ENCODE peak calls at places on chromosome 15, in four cellular contexts. L, S, Y and A are unnamed samples.

GRCh38 chr15:74209997-74210573 is 7.5 kb upstream of the STRA6 start:
- DNase-seq in L (no peak), S (peak), Y (no peak), A (peak)

GRCh38 chr15:49015896-49016295 is 30.4 kb downstream of the SECISBP2L start:
- DNase-seq in L (no peak), S (no peak), Y (no peak), A (no peak)

GRCh38 chr15:74347757-74348250 is 19.6 kb downstream of the CYP11A1 start:
- DNase-seq in L (no peak), S (no peak), Y (no peak), A (no peak)

GRCh38 chr15:70486451-70487379 is 276.6 kb downstream of the UACA start:
- DNase-seq in L (no peak), S (peak), Y (no peak), A (peak)

GRCh38 chr15:47857384-47858168 is 140.3 kb downstream of the SEMA6D start:
- DNase-seq in L (no peak), S (no peak), Y (no peak), A (no peak)

GRCh38 chr15:57667171-57667924 is 39.2 kb upstream of the POLR2M start:
- DNase-seq in L (peak), S (peak), Y (no peak), A (peak)

GRCh38 chr15:27951191-27951890 is 147.8 kb downstream of the OCA2 start:
- DNase-seq in L (no peak), S (no peak), Y (no peak), A (no peak)

GRCh38 chr15:88653200-88654064 is 14.6 kb downstream of the ISG20 start:
- DNase-seq in L (no peak), S (no peak), Y (no peak), A (no peak)

GRCh38 chr15:89666147-89666857 is 11.0 kb upstream of the KIF7 start:
- DNase-seq in L (no peak), S (no peak), Y (no peak), A (no peak)

GRCh38 chr15:43232289-43232874 is 11.6 kb upstream of the EPB42 start:
- DNase-seq in L (no peak), S (no peak), Y (no peak), A (no peak)

GRCh38 chr15:91126080-91126479 is 26.0 kb downstream of the SV2B start:
- DNase-seq in L (no peak), S (no peak), Y (no peak), A (no peak)

GRCh38 chr15:59360305-59360704 is 12.4 kb downstream of the MYO1E start:
- DNase-seq in L (no peak), S (no peak), Y (no peak), A (no peak)

GRCh38 chr15:40978141-40978540 is 24.9 kb downstream of the CHAC1 start:
- DNase-seq in L (no peak), S (no peak), Y (no peak), A (no peak)

GRCh38 chr15:34582461-34583357 is 742 bp downstream of the GOLGA8B start:
- DNase-seq in L (no peak), S (peak), Y (peak), A (peak)

GRCh38 chr15:31448635-31448979 is 122.0 kb downstream of the KLF13 start:
- DNase-seq in L (no peak), S (no peak), Y (no peak), A (no peak)

GRCh38 chr15:50355980-50356379 is 982 bp upstream of the GABPB1 start:
- DNase-seq in L (no peak), S (no peak), Y (no peak), A (peak)

GRCh38 chr15:85480923-85481322 is 100.5 kb downstream of the AKAP13 start:
- DNase-seq in L (no peak), S (no peak), Y (no peak), A (no peak)

GRCh38 chr15:100350434-100351226 is 8.9 kb upstream of the ADAMTS17 start:
- DNase-seq in L (no peak), S (peak), Y (no peak), A (peak)

GRCh38 chr15:58465866-58466517 is 34.2 kb downstream of the LIPC start:
- DNase-seq in L (no peak), S (no peak), Y (no peak), A (no peak)

GRCh38 chr15:33068007-33068441 is 126.5 kb downstream of the FMN1 start:
- DNase-seq in L (peak), S (peak), Y (no peak), A (no peak)

GRCh38 chr15:29074045-29074444 is 188.3 kb downstream of the APBA2 start:
- DNase-seq in L (no peak), S (no peak), Y (no peak), A (peak)

GRCh38 chr15:68479406-68479805 is 47.4 kb upstream of the ITGA11 start:
- DNase-seq in L (no peak), S (peak), Y (no peak), A (peak)

GRCh38 chr15:64911317-64912186 is at the start of gene ANKDD1A:
- DNase-seq in L (no peak), S (peak), Y (peak), A (peak)

GRCh38 chr15:53569756-53570480 is 189.5 kb downstream of the WDR72 start:
- DNase-seq in L (no peak), S (peak), Y (no peak), A (no peak)

GRCh38 chr15:66474140-66474539 is 23.4 kb downstream of the SNAPC5 start:
- DNase-seq in L (no peak), S (no peak), Y (no peak), A (no peak)

GRCh38 chr15:90190606-90191343 is 10.4 kb upstream of the SEMA4B start:
- DNase-seq in L (no peak), S (no peak), Y (no peak), A (no peak)

GRCh38 chr15:89150286-89150685 is 62.0 kb downstream of the ABHD2 start:
- DNase-seq in L (no peak), S (no peak), Y (no peak), A (no peak)

DNA sequence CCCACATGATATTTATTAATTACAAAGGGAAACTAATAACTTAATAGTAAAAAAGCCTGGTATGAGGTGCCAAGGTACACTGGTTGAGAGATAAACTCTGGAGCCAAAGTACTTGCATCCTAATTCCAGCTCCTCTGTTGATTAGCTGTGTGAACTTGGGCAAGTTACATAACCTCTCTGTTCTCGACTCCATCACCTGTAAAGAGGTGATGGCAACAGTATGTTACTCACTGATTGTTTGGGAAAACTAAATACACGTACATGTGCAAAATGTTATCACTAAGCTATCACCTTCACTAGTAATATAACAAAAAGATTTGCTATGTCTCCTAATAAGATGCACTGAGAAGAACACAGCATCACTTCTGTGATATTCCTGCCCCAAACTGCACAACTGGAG is 206.4 kb downstream of the MEX3B start:
- DNase-seq in L (no peak), S (no peak), Y (no peak), A (no peak)
- TF ChIP-seq CTCF in L (no peak), S (no peak), Y (no peak), A (no peak)

GRCh38 chr15:46309914-46310313 is 675.1 kb downstream of the SQOR start:
- DNase-seq in L (no peak), S (no peak), Y (no peak), A (no peak)
- TF ChIP-seq CTCF in L (no peak), S (no peak), Y (no peak), A (no peak)

DNA sequence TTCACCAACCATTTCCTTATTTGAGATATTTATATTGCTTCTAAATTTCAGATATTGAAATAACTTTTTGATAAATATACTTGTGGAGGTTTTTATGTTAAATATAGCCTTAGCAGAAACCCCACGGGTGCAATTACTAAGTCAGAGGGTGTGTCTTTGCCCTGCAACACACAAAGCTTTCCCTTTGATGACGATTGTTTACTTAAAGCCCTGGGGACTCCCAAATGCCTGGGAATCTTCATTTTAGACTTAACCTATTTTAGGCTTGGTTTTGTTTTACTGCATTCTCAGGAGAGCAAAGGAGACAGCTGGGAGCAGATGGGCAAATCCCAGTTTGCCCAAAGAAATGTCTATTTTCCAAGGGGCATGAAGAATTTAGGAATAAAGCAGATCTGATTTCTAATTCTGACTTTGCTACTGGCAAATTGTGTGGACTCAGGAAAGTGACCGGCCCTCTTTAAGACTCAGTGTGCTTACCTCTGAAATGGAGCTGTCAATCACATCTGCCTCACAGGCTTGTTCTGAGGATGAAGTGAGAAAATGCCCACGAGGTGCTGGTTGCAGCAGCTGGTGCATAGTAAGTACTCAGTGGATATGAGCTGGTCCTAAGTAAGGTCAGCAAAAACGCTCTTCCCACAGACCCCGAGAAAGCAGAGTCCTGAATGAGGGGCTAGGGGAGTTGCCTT is 49.3 kb upstream of the CA12 start:
- DNase-seq in L (no peak), S (no peak), Y (no peak), A (no peak)
- TF ChIP-seq CTCF in L (no peak), S (no peak), Y (no peak), A (no peak)

GRCh38 chr15:99100245-99101173 is 4.4 kb upstream of the SYNM start:
- DNase-seq in L (peak), S (peak), Y (peak), A (peak)
- TF ChIP-seq CTCF in L (peak), S (peak), Y (peak), A (peak)